ENCODE peak calls at places on chromosomes 1 and 21, in six cellular contexts. One of them, this sample, is unnamed.

GRCh38 chr21:26659181-26659580 is 86.1 kb upstream of the CYYR1 start:
- DNase-seq in H1: no peak
- DNase-seq in K562: no peak
- DNase-seq in GM12878: no peak
- DNase-seq in HepG2: no peak
- DNase-seq in GM12891: no peak
- DNase-seq in this sample: no peak

GRCh38 chr21:33848252-33848953 is 67.2 kb downstream of the ATP5PO start:
- DNase-seq in HepG2: no peak
- DNase-seq in K562: no peak
- DNase-seq in H1: no peak
- DNase-seq in GM12891: no peak
- DNase-seq in GM12878: no peak
- DNase-seq in this sample: no peak

GRCh38 chr1:39596163-39596562 is 19.6 kb upstream of the PABPC4 start:
- DNase-seq in HepG2: no peak
- DNase-seq in GM12878: no peak
- DNase-seq in GM12891: no peak
- DNase-seq in H1: no peak
- DNase-seq in K562: no peak
- DNase-seq in this sample: no peak

GRCh38 chr1:56915960-56916359 is 49.9 kb downstream of the C8B start:
- DNase-seq in GM12891: no peak
- DNase-seq in HepG2: peak
- DNase-seq in GM12878: no peak
- DNase-seq in K562: no peak
- DNase-seq in H1: no peak
- DNase-seq in this sample: no peak

GRCh38 chr1:31042656-31043055 is 22.9 kb downstream of the PUM1 start:
- DNase-seq in GM12878: no peak
- DNase-seq in H1: no peak
- DNase-seq in GM12891: no peak
- DNase-seq in K562: no peak
- DNase-seq in HepG2: no peak
- DNase-seq in this sample: no peak

GRCh38 chr21:14116080-14116481 is 94.7 kb downstream of the LIPI start:
- DNase-seq in GM12878: peak
- DNase-seq in K562: no peak
- DNase-seq in HepG2: no peak
- DNase-seq in H1: no peak
- DNase-seq in GM12891: no peak
- DNase-seq in this sample: peak

GRCh38 chr21:31798842-31799691 is 67.1 kb upstream of the SCAF4 start:
- DNase-seq in GM12878: no peak
- DNase-seq in HepG2: no peak
- DNase-seq in GM12891: no peak
- DNase-seq in K562: no peak
- DNase-seq in H1: no peak
- DNase-seq in this sample: no peak

GRCh38 chr21:33685613-33686197 is 43.4 kb downstream of the ITSN1 start:
- DNase-seq in K562: no peak
- DNase-seq in H1: no peak
- DNase-seq in HepG2: peak
- DNase-seq in GM12891: no peak
- DNase-seq in GM12878: no peak
- DNase-seq in this sample: no peak

GRCh38 chr1:111754964-111755320 is 759 bp upstream of the DDX20 start:
- DNase-seq in H1: no peak
- DNase-seq in K562: peak
- DNase-seq in GM12891: peak
- DNase-seq in HepG2: no peak
- DNase-seq in GM12878: no peak
- DNase-seq in this sample: no peak

GRCh38 chr1:235633220-235633540 is 16.4 kb downstream of the GNG4 start:
- DNase-seq in H1: no peak
- DNase-seq in GM12878: no peak
- DNase-seq in HepG2: no peak
- DNase-seq in K562: no peak
- DNase-seq in GM12891: no peak
- DNase-seq in this sample: no peak

GRCh38 chr1:161771166-161771565 is 5.0 kb downstream of the ATF6 start:
- DNase-seq in GM12878: no peak
- DNase-seq in H1: no peak
- DNase-seq in K562: no peak
- DNase-seq in HepG2: no peak
- DNase-seq in GM12891: no peak
- DNase-seq in this sample: no peak

GRCh38 chr1:111880866-111881837 is 108.3 kb downstream of the KCND3 start:
- DNase-seq in GM12891: no peak
- DNase-seq in K562: no peak
- DNase-seq in GM12878: no peak
- DNase-seq in HepG2: no peak
- DNase-seq in H1: no peak
- DNase-seq in this sample: no peak

GRCh38 chr1:63847308-63847910 is 73.6 kb downstream of the ROR1 start:
- DNase-seq in GM12878: no peak
- DNase-seq in HepG2: no peak
- DNase-seq in H1: no peak
- DNase-seq in GM12891: no peak
- DNase-seq in K562: no peak
- DNase-seq in this sample: no peak

GRCh38 chr1:53947172-53947835 is 1.2 kb downstream of the LRRC42 start:
- DNase-seq in H1: no peak
- DNase-seq in HepG2: no peak
- DNase-seq in GM12891: no peak
- DNase-seq in GM12878: no peak
- DNase-seq in K562: no peak
- DNase-seq in this sample: no peak

GRCh38 chr1:53948291-53948690 is 2.1 kb downstream of the LRRC42 start:
- DNase-seq in K562: no peak
- DNase-seq in H1: no peak
- DNase-seq in HepG2: no peak
- DNase-seq in GM12878: no peak
- DNase-seq in GM12891: no peak
- DNase-seq in this sample: no peak

GRCh38 chr1:53949651-53950050 is 3.5 kb downstream of the LRRC42 start:
- DNase-seq in H1: no peak
- DNase-seq in HepG2: no peak
- DNase-seq in GM12878: no peak
- DNase-seq in K562: no peak
- DNase-seq in GM12891: no peak
- DNase-seq in this sample: no peak

GRCh38 chr1:53951697-53952096 is 5.5 kb downstream of the LRRC42 start:
- DNase-seq in HepG2: no peak
- DNase-seq in K562: no peak
- DNase-seq in GM12891: no peak
- DNase-seq in GM12878: no peak
- DNase-seq in H1: no peak
- DNase-seq in this sample: no peak

DNA sequence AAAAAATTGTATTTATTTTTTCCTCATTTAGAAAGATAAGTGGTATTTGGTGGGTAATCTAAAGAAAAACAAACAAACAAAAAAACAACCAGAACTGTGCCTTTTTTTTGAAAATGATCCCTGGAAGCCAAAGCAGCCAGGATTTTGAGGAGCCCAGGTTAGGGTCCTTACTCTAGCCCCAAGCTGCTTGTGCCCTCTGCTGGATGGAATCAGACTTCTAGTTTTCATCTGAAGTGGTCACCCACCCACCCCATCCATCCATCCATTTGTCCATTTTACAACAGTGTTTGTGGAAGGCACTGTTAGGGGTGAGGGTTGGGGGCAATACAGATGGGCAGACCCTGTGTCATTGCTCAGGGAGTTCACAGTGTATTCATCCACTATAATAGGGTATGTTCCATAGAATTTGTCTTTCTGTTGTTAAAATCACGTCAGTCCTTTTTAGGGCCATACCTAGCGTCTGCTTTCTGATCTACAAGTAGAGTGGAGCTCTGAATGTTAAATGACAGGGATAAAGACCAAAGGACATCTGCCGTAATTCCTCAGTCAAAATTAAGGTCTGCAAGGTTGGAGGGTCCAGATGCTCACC is 3.0 kb downstream of the LRRC42 start:
- DNase-seq in HepG2: peak
- DNase-seq in H1: no peak
- DNase-seq in GM12891: no peak
- DNase-seq in GM12878: no peak
- DNase-seq in K562: peak
- DNase-seq in this sample: no peak
- TF ChIP-seq TAF1 in HepG2: no peak
- TF ChIP-seq TAF1 in H1: no peak
- TF ChIP-seq TAF1 in GM12891: no peak
- TF ChIP-seq TAF1 in GM12878: no peak
- TF ChIP-seq TAF1 in K562: no peak
- TF ChIP-seq TAF1 in this sample: no peak

DNA sequence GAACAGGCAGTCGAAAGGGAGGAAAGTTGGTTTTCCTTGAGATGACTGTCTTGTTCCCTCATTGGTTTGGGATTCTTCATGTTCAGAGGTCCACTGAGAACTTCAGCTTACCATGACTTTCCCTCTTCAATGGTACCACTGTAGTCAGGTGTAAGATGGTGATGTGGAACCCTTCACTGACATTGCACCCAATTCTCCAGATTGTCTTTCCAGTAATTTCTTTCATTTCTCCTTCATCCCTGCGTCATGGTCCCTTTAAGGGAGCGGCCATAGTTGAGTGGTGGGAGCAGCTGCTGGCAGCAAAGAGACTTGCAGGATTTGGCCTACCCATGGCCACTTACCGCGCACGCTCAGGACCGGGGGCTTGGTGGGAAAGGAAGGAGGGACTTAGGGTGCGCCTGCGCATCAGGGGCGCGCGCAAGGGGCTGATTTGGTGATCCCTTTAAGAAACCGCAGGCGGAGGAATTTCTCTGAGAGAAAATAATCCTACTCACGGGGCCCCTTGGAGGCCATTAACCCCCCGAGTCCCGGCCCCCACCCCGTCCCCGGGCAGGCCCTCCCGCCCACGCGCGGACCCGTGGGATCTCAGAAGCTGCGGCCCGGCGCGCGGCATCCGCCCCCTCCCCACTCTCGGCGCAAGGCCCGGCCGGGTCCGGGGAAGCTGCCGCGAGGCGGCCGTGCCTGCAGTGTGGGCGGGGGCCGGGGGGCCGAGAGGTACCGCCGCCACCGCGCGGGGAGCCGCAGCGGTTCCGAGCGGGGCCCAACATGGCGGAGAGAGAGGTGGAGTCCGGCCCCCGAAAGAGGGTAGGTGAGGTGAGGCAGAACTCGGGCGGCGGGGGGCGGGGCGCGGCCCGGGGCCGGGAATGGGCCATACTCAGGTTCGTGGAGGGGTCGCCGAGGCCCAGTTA is at the start of gene ZMYM4:
- DNase-seq in GM12891: peak
- DNase-seq in HepG2: peak
- DNase-seq in GM12878: peak
- DNase-seq in H1: peak
- DNase-seq in K562: peak
- DNase-seq in this sample: peak
- TF ChIP-seq POLR2A in GM12891: no peak
- TF ChIP-seq POLR2A in HepG2: peak
- TF ChIP-seq POLR2A in GM12878: peak
- TF ChIP-seq POLR2A in H1: peak
- TF ChIP-seq POLR2A in K562: peak
- TF ChIP-seq POLR2A in this sample: peak

GRCh38 chr1:237166031-237166430 is 124.0 kb downstream of the RYR2 start:
- DNase-seq in GM12878: no peak
- DNase-seq in GM12891: no peak
- DNase-seq in HepG2: no peak
- DNase-seq in H1: no peak
- DNase-seq in K562: no peak
- DNase-seq in this sample: no peak

GRCh38 chr1:237170149-237170548 is 128.2 kb downstream of the RYR2 start:
- DNase-seq in K562: no peak
- DNase-seq in GM12878: no peak
- DNase-seq in GM12891: no peak
- DNase-seq in H1: no peak
- DNase-seq in HepG2: no peak
- DNase-seq in this sample: no peak

GRCh38 chr1:237166593-237167077 is 124.7 kb downstream of the RYR2 start:
- DNase-seq in K562: no peak
- DNase-seq in HepG2: no peak
- DNase-seq in GM12891: no peak
- DNase-seq in GM12878: no peak
- DNase-seq in H1: no peak
- DNase-seq in this sample: no peak

DNA sequence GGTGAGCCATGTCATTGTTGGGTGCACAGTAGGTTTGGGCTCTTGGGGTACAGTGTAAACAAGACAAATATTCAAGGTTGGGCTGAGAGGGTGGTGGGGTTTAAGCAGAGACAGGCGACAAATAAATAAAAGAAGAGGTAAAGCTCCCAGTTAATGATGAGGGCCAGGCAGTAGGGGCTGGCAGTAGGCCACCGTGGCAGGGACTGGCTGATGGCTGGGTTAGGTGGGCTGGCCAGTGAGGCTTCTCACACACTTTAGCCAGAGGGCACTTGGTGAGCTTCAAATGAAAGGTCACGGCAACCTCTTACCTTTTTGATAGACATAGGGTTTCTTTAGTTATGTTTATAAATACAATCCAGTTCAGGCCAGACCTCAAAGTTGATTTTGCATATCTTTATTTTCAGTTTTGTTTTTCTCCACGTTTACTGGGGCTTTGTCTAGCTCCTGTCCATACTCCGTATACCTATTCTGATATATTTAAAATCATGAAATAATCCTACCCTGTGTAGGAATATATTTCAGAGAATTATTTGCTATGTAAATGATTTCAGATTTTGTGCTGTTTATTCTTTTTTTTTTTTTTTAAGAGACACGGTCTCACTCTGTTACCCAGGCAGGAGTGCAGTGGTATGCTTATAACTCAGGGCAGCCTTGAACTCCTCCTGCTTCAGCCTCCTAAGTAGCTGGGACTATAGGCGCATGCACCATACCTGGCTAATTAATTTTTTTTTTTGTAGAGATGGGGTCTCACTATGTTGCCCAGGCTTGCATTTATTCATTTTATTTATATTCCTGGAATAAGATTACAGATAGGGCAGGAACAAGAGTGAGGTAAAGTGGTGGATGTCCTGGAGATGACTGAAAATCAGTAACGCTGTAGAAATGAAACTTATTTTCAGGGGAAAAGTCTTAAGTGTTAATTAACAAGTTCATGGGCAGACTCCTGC is 122.7 kb downstream of the RYR2 start:
- DNase-seq in GM12878: no peak
- DNase-seq in GM12891: no peak
- DNase-seq in K562: no peak
- DNase-seq in HepG2: no peak
- DNase-seq in H1: no peak
- DNase-seq in this sample: no peak
- TF ChIP-seq TAF1 in GM12878: no peak
- TF ChIP-seq TAF1 in GM12891: no peak
- TF ChIP-seq TAF1 in K562: no peak
- TF ChIP-seq TAF1 in HepG2: no peak
- TF ChIP-seq TAF1 in H1: no peak
- TF ChIP-seq TAF1 in this sample: no peak

GRCh38 chr1:217642455-217642854 is 11.3 kb downstream of the SPATA17 start:
- DNase-seq in H1: no peak
- DNase-seq in GM12891: no peak
- DNase-seq in HepG2: no peak
- DNase-seq in K562: no peak
- DNase-seq in GM12878: no peak
- DNase-seq in this sample: no peak
- TF ChIP-seq POLR2A in H1: no peak
- TF ChIP-seq POLR2A in GM12891: no peak
- TF ChIP-seq POLR2A in HepG2: no peak
- TF ChIP-seq POLR2A in K562: no peak
- TF ChIP-seq POLR2A in GM12878: no peak
- TF ChIP-seq POLR2A in this sample: no peak

This sample was measured in GM12892.